ENCODE peak calls at places on chromosome 11, in four cellular contexts. One of them, this sample, is unnamed.
A peak's percentile ranks its signal among the peaks of the same experiment; 100 is the strongest.

GRCh38 chr11:120336641-120337132 is 474 bp downstream of the ARHGEF12 start:
- DNase-seq in foreskin fibroblast: no peak
- DNase-seq in lower leg skin: peak; percentile 44
- DNase-seq in astrocyte of the spinal cord: peak; percentile 45
- DNase-seq in this sample: no peak

GRCh38 chr11:71543866-71544265 is 4.4 kb upstream of the KRTAP5-9 start:
- DNase-seq in astrocyte of the spinal cord: no peak
- DNase-seq in foreskin fibroblast: no peak
- DNase-seq in lower leg skin: no peak
- DNase-seq in this sample: no peak

GRCh38 chr11:97979741-97980140 is 1041.0 kb upstream of the CNTN5 start:
- DNase-seq in foreskin fibroblast: no peak
- DNase-seq in lower leg skin: no peak
- DNase-seq in astrocyte of the spinal cord: peak; percentile 77
- DNase-seq in this sample: no peak

GRCh38 chr11:113519989-113520613 is 44.9 kb upstream of the DRD2 start:
- DNase-seq in lower leg skin: no peak
- DNase-seq in foreskin fibroblast: no peak
- DNase-seq in astrocyte of the spinal cord: no peak
- DNase-seq in this sample: no peak

GRCh38 chr11:43830928-43831440 is 49.6 kb upstream of the ALKBH3 start:
- DNase-seq in foreskin fibroblast: peak; percentile 98
- DNase-seq in astrocyte of the spinal cord: peak; percentile 99
- DNase-seq in lower leg skin: no peak
- DNase-seq in this sample: peak; percentile 98

GRCh38 chr11:64934765-64935633 is 694 bp downstream of the GPHA2 start:
- DNase-seq in astrocyte of the spinal cord: no peak
- DNase-seq in lower leg skin: no peak
- DNase-seq in foreskin fibroblast: no peak
- DNase-seq in this sample: no peak

GRCh38 chr11:130599073-130599654 is 150.7 kb downstream of the ADAMTS15 start:
- DNase-seq in lower leg skin: no peak
- DNase-seq in foreskin fibroblast: no peak
- DNase-seq in astrocyte of the spinal cord: peak; percentile 26
- DNase-seq in this sample: peak; percentile 63

GRCh38 chr11:120912504-120912903 is 111.4 kb upstream of the TBCEL start:
- DNase-seq in foreskin fibroblast: peak; percentile 14
- DNase-seq in lower leg skin: no peak
- DNase-seq in astrocyte of the spinal cord: peak; percentile 27
- DNase-seq in this sample: peak; percentile 62

GRCh38 chr11:87451400-87451799 is 413.7 kb downstream of the TMEM135 start:
- DNase-seq in foreskin fibroblast: no peak
- DNase-seq in lower leg skin: no peak
- DNase-seq in astrocyte of the spinal cord: peak; percentile 9
- DNase-seq in this sample: no peak

GRCh38 chr11:40328890-40329617 is 1130.4 kb downstream of the LRRC4C start:
- DNase-seq in astrocyte of the spinal cord: peak; percentile 100
- DNase-seq in foreskin fibroblast: peak; percentile 99
- DNase-seq in lower leg skin: peak; percentile 24
- DNase-seq in this sample: peak; percentile 99

GRCh38 chr11:31361743-31362142 is 7.8 kb downstream of the DCDC1 start:
- DNase-seq in lower leg skin: no peak
- DNase-seq in astrocyte of the spinal cord: no peak
- DNase-seq in foreskin fibroblast: no peak
- DNase-seq in this sample: no peak

GRCh38 chr11:126969865-126970479 is 30.6 kb downstream of the KIRREL3 start:
- DNase-seq in foreskin fibroblast: peak; percentile 54
- DNase-seq in lower leg skin: no peak
- DNase-seq in astrocyte of the spinal cord: peak; percentile 61
- DNase-seq in this sample: peak; percentile 53

GRCh38 chr11:5940748-5941147 is 1.3 kb upstream of the OR56A3 start:
- DNase-seq in lower leg skin: no peak
- DNase-seq in foreskin fibroblast: no peak
- DNase-seq in astrocyte of the spinal cord: no peak
- DNase-seq in this sample: no peak

GRCh38 chr11:47278058-47278457 is 8.1 kb downstream of the MADD start:
- DNase-seq in foreskin fibroblast: no peak
- DNase-seq in astrocyte of the spinal cord: no peak
- DNase-seq in lower leg skin: no peak
- DNase-seq in this sample: peak; percentile 70

GRCh38 chr11:105732611-105733010 is 122.7 kb downstream of the GRIA4 start:
- DNase-seq in foreskin fibroblast: no peak
- DNase-seq in astrocyte of the spinal cord: no peak
- DNase-seq in lower leg skin: no peak
- DNase-seq in this sample: no peak

GRCh38 chr11:46657186-46657585 is 39.8 kb downstream of the ATG13 start:
- DNase-seq in astrocyte of the spinal cord: no peak
- DNase-seq in lower leg skin: no peak
- DNase-seq in foreskin fibroblast: no peak
- DNase-seq in this sample: no peak

GRCh38 chr11:16981651-16982194 is 32.5 kb downstream of the PLEKHA7 start:
- DNase-seq in astrocyte of the spinal cord: peak; percentile 93
- DNase-seq in lower leg skin: no peak
- DNase-seq in foreskin fibroblast: peak; percentile 10
- DNase-seq in this sample: peak; percentile 1

GRCh38 chr11:127275771-127276170 is 275.2 kb upstream of the KIRREL3 start:
- DNase-seq in astrocyte of the spinal cord: no peak
- DNase-seq in lower leg skin: no peak
- DNase-seq in foreskin fibroblast: no peak
- DNase-seq in this sample: no peak

GRCh38 chr11:69290791-69291190 is 3.2 kb upstream of the MYEOV start:
- DNase-seq in astrocyte of the spinal cord: no peak
- DNase-seq in lower leg skin: no peak
- DNase-seq in foreskin fibroblast: no peak
- DNase-seq in this sample: no peak

GRCh38 chr11:131370901-131371790 is 731 bp downstream of the NTM start:
- DNase-seq in foreskin fibroblast: no peak
- DNase-seq in astrocyte of the spinal cord: no peak
- DNase-seq in lower leg skin: no peak
- DNase-seq in this sample: no peak

GRCh38 chr11:9969068-9969467 is 305.2 kb downstream of the SWAP70 start:
- DNase-seq in foreskin fibroblast: no peak
- DNase-seq in astrocyte of the spinal cord: no peak
- DNase-seq in lower leg skin: no peak
- DNase-seq in this sample: no peak

GRCh38 chr11:16239130-16240105 is 116.9 kb downstream of the SOX6 start:
- DNase-seq in lower leg skin: no peak
- DNase-seq in foreskin fibroblast: no peak
- DNase-seq in astrocyte of the spinal cord: no peak
- DNase-seq in this sample: no peak

GRCh38 chr11:67060111-67060522 is 3.5 kb downstream of the RHOD start:
- DNase-seq in foreskin fibroblast: no peak
- DNase-seq in lower leg skin: no peak
- DNase-seq in astrocyte of the spinal cord: no peak
- DNase-seq in this sample: no peak

GRCh38 chr11:111537336-111537860 is 3.1 kb upstream of the LAYN start:
- DNase-seq in foreskin fibroblast: no peak
- DNase-seq in astrocyte of the spinal cord: no peak
- DNase-seq in lower leg skin: no peak
- DNase-seq in this sample: no peak
- TF ChIP-seq CTCF in foreskin fibroblast: no peak
- TF ChIP-seq CTCF in astrocyte of the spinal cord: no peak
- TF ChIP-seq CTCF in lower leg skin: no peak
- TF ChIP-seq CTCF in this sample: no peak

GRCh38 chr11:118610773-118611432 is 3.5 kb downstream of the PHLDB1 start:
- DNase-seq in foreskin fibroblast: peak; percentile 63
- DNase-seq in astrocyte of the spinal cord: peak; percentile 51
- DNase-seq in lower leg skin: no peak
- DNase-seq in this sample: peak; percentile 64
- H3K4me3 ChIP-seq in foreskin fibroblast: peak overlapping the region; percentile 83
- H3K4me3 ChIP-seq in astrocyte of the spinal cord: peak overlapping the region; percentile 27
- H3K4me3 ChIP-seq in lower leg skin: peak overlapping the region; percentile 11
- H3K4me3 ChIP-seq in this sample: peak overlapping the region; percentile 80

GRCh38 chr11:123532131-123532530 is 102.1 kb downstream of the GRAMD1B start:
- DNase-seq in lower leg skin: no peak
- DNase-seq in foreskin fibroblast: no peak
- DNase-seq in astrocyte of the spinal cord: no peak
- DNase-seq in this sample: no peak
- TF ChIP-seq CTCF in lower leg skin: no peak
- TF ChIP-seq CTCF in foreskin fibroblast: no peak
- TF ChIP-seq CTCF in astrocyte of the spinal cord: no peak
- TF ChIP-seq CTCF in this sample: no peak

DNA sequence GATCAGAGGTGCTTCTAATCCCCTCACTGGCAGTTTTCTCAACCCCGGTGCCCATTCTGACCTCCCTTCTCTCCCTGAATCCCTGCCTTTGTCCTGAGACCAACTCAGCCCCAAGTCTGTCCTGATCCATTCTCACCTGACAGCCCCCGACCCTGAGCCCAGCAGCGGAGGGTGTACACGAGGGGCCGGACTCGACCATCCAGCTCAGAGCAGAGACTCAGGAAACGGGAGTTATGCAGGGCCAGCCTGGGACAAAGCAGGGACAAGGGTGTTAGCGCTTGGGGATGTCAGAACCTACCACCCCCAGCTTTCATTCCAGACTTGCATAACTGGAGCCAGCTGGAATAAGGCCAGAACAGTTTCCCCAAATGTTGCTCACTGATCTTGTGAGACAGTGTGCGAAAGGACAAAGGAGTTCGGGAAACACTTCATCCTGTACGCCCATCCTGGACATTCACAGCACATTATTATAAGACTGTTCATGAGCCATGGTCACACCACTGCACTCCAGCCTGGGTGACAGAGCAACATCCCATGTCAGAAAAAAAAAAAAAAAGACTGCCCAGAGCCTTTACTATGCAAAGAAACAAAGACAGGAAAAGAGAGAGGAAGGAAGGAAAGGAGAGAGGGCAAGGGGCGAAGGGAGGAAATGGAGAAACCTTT is 3.5 kb upstream of the EEF1G start:
- DNase-seq in lower leg skin: no peak
- DNase-seq in foreskin fibroblast: no peak
- DNase-seq in astrocyte of the spinal cord: no peak
- DNase-seq in this sample: no peak
- H3K4me3 ChIP-seq in lower leg skin: no peak overlapping the region
- H3K4me3 ChIP-seq in foreskin fibroblast: no peak overlapping the region
- H3K4me3 ChIP-seq in astrocyte of the spinal cord: no peak overlapping the region
- H3K4me3 ChIP-seq in this sample: no peak overlapping the region

GRCh38 chr11:45366196-45366595 is 80.1 kb upstream of the SYT13 start:
- DNase-seq in foreskin fibroblast: no peak
- DNase-seq in astrocyte of the spinal cord: no peak
- DNase-seq in lower leg skin: no peak
- DNase-seq in this sample: no peak

GRCh38 chr11:45371251-45371749 is 85.2 kb upstream of the SYT13 start:
- DNase-seq in foreskin fibroblast: peak; percentile 50
- DNase-seq in lower leg skin: peak; percentile 24
- DNase-seq in astrocyte of the spinal cord: peak; percentile 66
- DNase-seq in this sample: peak; percentile 61

GRCh38 chr11:45368697-45369096 is 82.6 kb upstream of the SYT13 start:
- DNase-seq in astrocyte of the spinal cord: no peak
- DNase-seq in foreskin fibroblast: no peak
- DNase-seq in lower leg skin: no peak
- DNase-seq in this sample: no peak

GRCh38 chr11:45366839-45367238 is 80.7 kb upstream of the SYT13 start:
- DNase-seq in lower leg skin: no peak
- DNase-seq in astrocyte of the spinal cord: no peak
- DNase-seq in foreskin fibroblast: no peak
- DNase-seq in this sample: no peak

DNA sequence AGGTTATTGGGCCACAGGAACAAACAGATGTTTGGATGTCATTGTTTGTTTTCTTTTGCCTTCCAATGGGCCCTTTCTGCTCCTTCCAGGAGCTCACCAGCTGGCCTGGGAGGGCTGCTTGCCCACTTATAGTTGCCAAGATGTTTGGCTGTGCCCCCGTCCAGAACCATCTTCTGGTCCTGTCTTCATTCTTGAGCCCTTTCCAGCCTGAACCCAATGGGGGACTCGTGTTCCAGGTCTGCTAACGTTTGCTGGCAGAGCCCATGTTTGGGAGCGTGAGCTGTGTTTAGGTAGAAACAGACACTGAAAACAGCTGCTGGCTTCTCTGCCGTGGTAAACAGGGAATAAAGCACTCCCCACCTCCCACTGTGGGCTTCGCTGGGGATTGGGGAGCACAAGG is 83.2 kb upstream of the SYT13 start:
- DNase-seq in astrocyte of the spinal cord: no peak
- DNase-seq in lower leg skin: no peak
- DNase-seq in foreskin fibroblast: no peak
- DNase-seq in this sample: no peak
- TF ChIP-seq CTCF in astrocyte of the spinal cord: no peak
- TF ChIP-seq CTCF in lower leg skin: no peak
- TF ChIP-seq CTCF in foreskin fibroblast: no peak
- TF ChIP-seq CTCF in this sample: no peak

GRCh38 chr11:79708319-79708928 is 267.6 kb upstream of the TENM4 start:
- DNase-seq in astrocyte of the spinal cord: peak; percentile 41
- DNase-seq in foreskin fibroblast: no peak
- DNase-seq in lower leg skin: no peak
- DNase-seq in this sample: peak; percentile 32
- H3K4me3 ChIP-seq in astrocyte of the spinal cord: no peak overlapping the region
- H3K4me3 ChIP-seq in foreskin fibroblast: no peak overlapping the region
- H3K4me3 ChIP-seq in lower leg skin: no peak overlapping the region
- H3K4me3 ChIP-seq in this sample: no peak overlapping the region

GRCh38 chr11:37199082-37199481 is 601.0 kb upstream of the RAG2 start:
- DNase-seq in lower leg skin: no peak
- DNase-seq in astrocyte of the spinal cord: no peak
- DNase-seq in foreskin fibroblast: no peak
- DNase-seq in this sample: no peak
- TF ChIP-seq CTCF in lower leg skin: no peak
- TF ChIP-seq CTCF in astrocyte of the spinal cord: no peak
- TF ChIP-seq CTCF in foreskin fibroblast: no peak
- TF ChIP-seq CTCF in this sample: no peak